ENCODE peak calls at places on chromosomes 1 and 21, in seven cellular contexts. N is cardiac muscle cell; O is foreskin fibroblast; R is CD8-positive, alpha-beta T cell; Q is CD4-positive, alpha-beta T cell; K is H9; V is fibroblast of pulmonary artery. J is an unnamed sample.

GRCh38 chr1:8152731-8153702 is 126.9 kb upstream of the ERRFI1 start:
- DNase-seq in K (no peak), N (no peak), R (peak; percentile 36), O (no peak), Q (peak; percentile 43), V (no peak), J (no peak)

GRCh38 chr1:155134322-155134721 is 1.3 kb upstream of the SLC50A1 start:
- DNase-seq in O (no peak), V (no peak), N (no peak), Q (no peak), R (no peak), K (no peak), J (no peak)

GRCh38 chr21:15098908-15099307 is 34.1 kb upstream of the NRIP1 start:
- DNase-seq in Q (no peak), K (no peak), R (no peak), O (no peak), N (no peak), V (no peak), J (no peak)

GRCh38 chr1:42756956-42757891 is 9.6 kb downstream of the P3H1 start:
- DNase-seq in K (peak; percentile 70), Q (no peak), N (peak; percentile 64), R (no peak), V (peak; percentile 76), O (no peak), J (peak; percentile 61)

GRCh38 chr21:39040494-39041110 is 142.6 kb downstream of the PSMG1 start:
- DNase-seq in R (no peak), Q (no peak), K (no peak), N (no peak), V (peak; percentile 45), O (no peak), J (no peak)

GRCh38 chr1:228081578-228082259 is 789 bp upstream of the ARF1 start:
- DNase-seq in Q (no peak), R (no peak), V (no peak), K (peak; percentile 72), N (peak; percentile 52), O (no peak), J (no peak)

GRCh38 chr1:185972096-185972875 is 238.1 kb downstream of the HMCN1 start:
- DNase-seq in R (no peak), O (no peak), K (no peak), V (no peak), N (no peak), Q (no peak), J (peak; percentile 4)

GRCh38 chr1:167082511-167083027 is 7.6 kb downstream of the GPA33 start:
- DNase-seq in V (no peak), N (no peak), Q (no peak), K (no peak), O (no peak), R (no peak), J (no peak)

GRCh38 chr1:33876970-33877680 is 13.2 kb downstream of the HMGB4 start:
- DNase-seq in Q (no peak), N (no peak), R (no peak), K (no peak), O (peak; percentile 57), V (no peak), J (peak; percentile 47)

GRCh38 chr1:113199718-113200455 is 126.9 kb downstream of the LRIG2 start:
- DNase-seq in R (no peak), O (no peak), Q (no peak), K (peak; percentile 55), N (peak; percentile 20), V (no peak), J (no peak)

GRCh38 chr1:243393093-243393492 is 137.3 kb downstream of the SDCCAG8 start:
- DNase-seq in N (no peak), Q (no peak), V (no peak), R (no peak), O (no peak), K (no peak), J (no peak)

GRCh38 chr1:166908942-166909341 is 32.9 kb upstream of the TADA1 start:
- DNase-seq in K (no peak), R (no peak), V (peak; percentile 10), O (no peak), N (no peak), Q (no peak), J (peak; percentile 62)

GRCh38 chr1:156623946-156624813 is 5.0 kb downstream of the HAPLN2 start:
- DNase-seq in Q (peak; percentile 47), R (no peak), V (peak; percentile 43), N (peak; percentile 84), K (peak; percentile 86), O (no peak), J (no peak)

GRCh38 chr1:166165661-166166399 is 971 bp downstream of the FAM78B start:
- DNase-seq in V (peak; percentile 4), N (peak; percentile 9), K (peak; percentile 44), R (no peak), O (no peak), Q (no peak), J (no peak)

GRCh38 chr1:46277658-46278373 is 25.6 kb downstream of the LRRC41 start:
- DNase-seq in V (no peak), R (no peak), Q (no peak), K (no peak), N (no peak), O (no peak), J (no peak)

GRCh38 chr1:228358039-228358763 is 48.4 kb downstream of the TRIM11 start:
- DNase-seq in Q (no peak), K (no peak), V (no peak), N (no peak), R (no peak), O (no peak), J (peak; percentile 15)

GRCh38 chr21:38478782-38479181 is 19.5 kb downstream of the ERG start:
- DNase-seq in V (peak; percentile 86), Q (no peak), O (no peak), K (no peak), R (no peak), N (no peak), J (peak; percentile 60)

GRCh38 chr1:246966502-246966901 is 34.8 kb upstream of the AHCTF1 start:
- DNase-seq in V (no peak), R (no peak), N (no peak), Q (no peak), O (no peak), K (no peak), J (no peak)

GRCh38 chr1:62361426-62361825 is 42.2 kb upstream of the KANK4 start:
- DNase-seq in V (no peak), R (no peak), N (no peak), O (no peak), Q (no peak), K (no peak), J (no peak)

GRCh38 chr1:218939095-218939494 is 234.6 kb upstream of the LYPLAL1 start:
- DNase-seq in R (no peak), K (no peak), O (no peak), Q (no peak), N (no peak), V (no peak), J (no peak)

GRCh38 chr1:180912211-180912800 is 391 bp upstream of the KIAA1614 start:
- DNase-seq in N (peak; percentile 68), R (no peak), Q (no peak), O (no peak), K (peak; percentile 62), V (peak; percentile 25), J (peak; percentile 23)

GRCh38 chr1:5863238-5863637 is 129.0 kb downstream of the NPHP4 start:
- DNase-seq in N (no peak), V (no peak), Q (no peak), O (no peak), K (no peak), R (no peak), J (no peak)

GRCh38 chr1:87231703-87232363 is 96.8 kb upstream of the LMO4 start:
- DNase-seq in O (no peak), V (no peak), K (no peak), Q (no peak), N (no peak), R (no peak), J (no peak)

GRCh38 chr1:202888507-202889360 is at the start of gene RABIF:
- DNase-seq in N (peak; percentile 99), K (peak; percentile 96), Q (peak; percentile 96), V (peak; percentile 94), O (peak; percentile 92), R (peak; percentile 91), J (peak; percentile 93)
- TF ChIP-seq CTCF in N (peak; percentile 22), K (peak; percentile 17), Q (peak; percentile 16), V (peak; percentile 26), O (peak; percentile 11), R (no peak), J (peak; percentile 43)

DNA sequence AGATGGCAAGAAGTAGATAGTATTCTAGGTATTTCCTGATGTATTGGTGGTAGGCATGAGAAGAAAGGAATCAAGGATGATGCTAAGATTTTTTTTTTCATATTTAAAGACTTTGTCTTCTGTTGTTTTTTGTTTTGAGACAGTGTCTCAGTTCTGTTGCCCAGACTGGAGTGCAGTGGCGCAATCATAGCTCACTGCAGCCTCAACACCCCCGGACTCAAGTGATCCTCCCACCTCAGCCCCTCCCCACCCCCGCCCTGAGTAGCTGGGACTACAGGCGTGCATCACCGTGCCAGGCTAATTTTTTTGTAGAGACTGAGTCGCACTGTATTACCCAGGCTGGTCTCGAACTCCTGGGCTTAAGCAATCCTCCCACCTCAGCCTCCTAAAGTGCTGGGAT is 2.8 kb upstream of the CAPZB start:
- DNase-seq in O (no peak), V (peak; percentile 55), Q (no peak), N (no peak), K (no peak), R (no peak), J (no peak)
- TF ChIP-seq CTCF in O (no peak), V (no peak), Q (peak; percentile 7), N (no peak), K (peak; percentile 22), R (no peak), J (no peak)

GRCh38 chr1:94463765-94464330 is 45.7 kb downstream of the ABCD3 start:
- DNase-seq in O (peak; percentile 26), V (peak; percentile 77), N (no peak), K (no peak), R (no peak), Q (no peak), J (peak; percentile 59)
- TF ChIP-seq CTCF in O (peak; percentile 52), V (peak; percentile 67), N (peak; percentile 56), K (peak; percentile 66), R (peak; percentile 36), Q (peak; percentile 69), J (peak; percentile 80)

DNA sequence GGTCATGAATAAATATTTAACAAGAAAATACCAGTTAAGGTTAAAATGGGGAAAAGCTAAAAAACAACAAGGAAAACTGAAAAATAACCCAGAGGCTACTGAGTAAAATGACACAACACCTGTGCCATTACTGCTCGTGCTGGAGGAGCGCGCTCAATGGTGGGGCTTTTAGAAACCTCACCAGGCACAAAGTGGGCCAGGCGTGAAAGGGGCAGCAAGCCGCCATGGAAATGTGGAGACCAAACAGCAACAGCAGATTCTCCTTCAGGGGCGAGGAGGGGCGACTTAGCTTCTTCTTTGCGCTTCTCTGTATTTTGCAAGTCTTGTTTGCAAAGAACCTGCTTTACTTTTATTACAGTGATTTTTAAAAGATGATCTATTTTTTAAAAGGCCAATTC is 18.9 kb upstream of the SPATC1L start:
- DNase-seq in O (no peak), V (no peak), R (no peak), Q (no peak), K (no peak), N (no peak), J (no peak)
- TF ChIP-seq CTCF in O (no peak), V (no peak), R (no peak), Q (no peak), K (no peak), N (no peak), J (no peak)